ENCODE peak calls at places on chromosomes 4 and X, in four cellular contexts. M, C, L and I are unnamed samples.

GRCh38 chr4:81215219-81215892 is at the start of gene PRKG2:
- DNase-seq in M (no peak), C (no peak), L (no peak), I (no peak)

GRCh38 chr4:48653217-48654014 is 126.7 kb downstream of the FRYL start:
- DNase-seq in L (no peak), M (peak), C (no peak), I (no peak)

GRCh38 chr4:148847544-148847943 is 405.3 kb upstream of the NR3C2 start:
- DNase-seq in C (no peak), M (no peak), L (no peak), I (no peak)

GRCh38 chr4:161356351-161356750 is 807.4 kb downstream of the FSTL5 start:
- DNase-seq in C (no peak), L (no peak), M (no peak), I (no peak)

GRCh38 chrX:8760021-8760420 is 28.1 kb upstream of the ANOS1 start:
- DNase-seq in C (no peak), L (no peak), M (peak), I (no peak)

GRCh38 chr4:40613456-40613855 is 16.2 kb downstream of the RBM47 start:
- DNase-seq in C (no peak), M (peak), L (no peak), I (no peak)

GRCh38 chr4:29278580-29278979 is 1441.6 kb upstream of the PCDH7 start:
- DNase-seq in M (peak), C (no peak), L (no peak), I (no peak)

GRCh38 chrX:127908369-127908768 is 143.8 kb downstream of the ACTRT1 start:
- DNase-seq in C (no peak), M (no peak), L (no peak), I (no peak)

GRCh38 chr4:6526171-6526570 is 48.8 kb upstream of the MAN2B2 start:
- DNase-seq in C (no peak), M (no peak), L (no peak), I (no peak)

GRCh38 chrX:41672643-41673042 is 16.1 kb upstream of the GPR34 start:
- DNase-seq in C (no peak), L (no peak), M (no peak), I (no peak)

GRCh38 chr4:97987019-97987648 is 156.1 kb downstream of the STPG2 start:
- DNase-seq in L (no peak), C (no peak), M (no peak), I (no peak)

GRCh38 chrX:12948495-12948894 is 26.4 kb upstream of the TMSB4X start:
- DNase-seq in M (no peak), L (no peak), C (no peak), I (no peak)

GRCh38 chrX:153307546-153308175 is 13.9 kb downstream of the PNMA6F start:
- DNase-seq in M (no peak), L (no peak), C (no peak), I (no peak)

GRCh38 chrX:13216139-13216538 is 103.7 kb downstream of the ATXN3L start:
- DNase-seq in L (no peak), M (peak), C (no peak), I (no peak)

GRCh38 chrX:136190038-136190437 is 42.7 kb downstream of the FHL1 start:
- DNase-seq in M (no peak), L (no peak), C (no peak), I (no peak)

GRCh38 chrX:53674581-53674980 is 11.9 kb downstream of the HUWE1 start:
- DNase-seq in M (peak), C (no peak), L (no peak), I (no peak)

GRCh38 chr4:102620697-102621497 is 119.7 kb downstream of the NFKB1 start:
- DNase-seq in C (no peak), L (no peak), M (peak), I (peak)

GRCh38 chr4:44629280-44629866 is 22.1 kb downstream of the YIPF7 start:
- DNase-seq in L (peak), C (peak), M (peak), I (peak)

GRCh38 chr4:154779362-154779947 is 1.6 kb upstream of the RBM46 start:
- DNase-seq in L (no peak), M (peak), C (no peak), I (peak)

GRCh38 chr4:19987746-19988145 is 264.0 kb upstream of the SLIT2 start:
- DNase-seq in L (no peak), C (no peak), M (peak), I (no peak)

GRCh38 chrX:50877310-50877709 is 33.2 kb upstream of the BMP15 start:
- DNase-seq in L (no peak), M (no peak), C (no peak), I (no peak)

GRCh38 chr4:65623509-65623908 is 46.8 kb downstream of the EPHA5 start:
- DNase-seq in L (no peak), M (peak), C (no peak), I (no peak)

DNA sequence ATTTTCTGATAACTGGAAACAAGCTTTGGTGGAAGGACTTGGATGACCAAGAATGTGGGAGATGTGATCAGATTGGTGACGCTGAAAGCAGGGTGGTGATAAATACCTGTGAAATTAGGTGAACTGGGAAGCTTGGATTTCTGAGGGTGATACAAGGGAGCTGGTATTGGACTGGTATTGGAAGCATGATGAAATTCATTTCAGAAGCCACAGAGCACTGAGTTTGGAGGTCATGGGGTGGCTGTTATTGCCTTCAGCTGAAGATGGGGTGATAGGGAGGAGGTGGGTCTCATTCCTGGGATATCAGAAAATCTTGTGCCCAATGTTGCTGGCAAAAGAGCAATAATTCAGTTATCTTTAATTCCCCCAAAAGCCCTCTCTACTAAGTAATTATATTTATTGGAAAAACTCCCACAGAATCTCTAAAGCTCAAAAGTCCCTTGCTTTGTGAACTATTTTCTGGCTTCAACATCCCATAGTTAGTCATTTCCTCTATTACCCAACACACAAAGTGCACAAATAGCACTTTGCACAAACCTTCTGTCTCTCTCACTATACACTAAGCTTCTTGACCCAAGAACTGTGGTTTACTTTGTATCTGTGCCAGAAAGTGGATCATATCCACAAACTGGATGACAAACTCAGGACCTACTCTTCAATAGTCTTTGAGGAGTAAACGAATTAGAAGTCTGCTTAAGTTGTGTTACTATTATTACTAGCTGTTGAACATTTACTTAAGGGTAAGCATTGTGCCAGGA is 23.1 kb upstream of the CAMK2D start:
- DNase-seq in M (peak), C (no peak), L (no peak), I (no peak)
- TF ChIP-seq CHD1 in M (no peak), C (no peak), L (no peak), I (no peak)

DNA sequence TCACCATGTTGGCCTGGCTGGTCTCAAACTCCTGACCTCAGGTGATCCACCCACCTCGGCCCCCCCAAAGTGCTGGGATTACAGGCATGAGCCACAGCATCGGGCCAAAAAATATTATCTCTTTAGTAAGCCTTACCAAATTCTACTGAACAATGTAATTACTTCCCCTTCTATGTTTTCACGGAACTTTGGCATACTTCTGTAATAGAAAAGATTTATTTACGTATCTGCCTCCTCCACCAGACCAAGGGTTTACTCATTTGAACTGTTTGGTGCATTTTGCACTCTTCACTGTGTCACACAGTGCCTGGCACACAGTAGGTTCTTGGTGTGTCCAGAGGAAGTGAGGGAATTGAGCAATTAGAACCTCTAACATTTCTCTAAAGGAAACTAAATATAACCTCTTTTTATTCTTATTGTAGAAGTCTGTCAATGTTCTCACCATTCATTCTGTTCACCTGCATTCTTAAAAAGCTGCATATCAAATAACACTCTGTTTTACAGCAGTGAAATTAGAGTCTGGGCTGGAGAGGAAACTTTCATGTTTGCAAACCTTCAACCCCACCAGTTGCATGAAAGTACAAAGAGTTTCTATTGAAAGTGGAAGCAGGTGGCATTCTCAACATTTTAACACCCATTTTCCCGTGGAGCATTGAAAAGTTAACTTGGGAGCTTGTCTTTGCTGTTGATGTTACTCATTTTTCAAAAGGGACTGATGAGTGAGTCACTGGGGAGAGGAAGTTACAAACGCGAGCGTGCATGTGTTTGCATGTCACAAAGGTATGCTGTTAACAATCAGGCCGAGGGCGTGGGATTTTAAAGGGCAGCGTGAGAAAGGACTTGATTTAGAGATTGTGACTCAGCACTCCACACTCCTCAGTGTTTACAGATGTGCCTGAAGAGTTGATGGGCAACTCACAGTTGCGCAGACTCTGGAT is 314.1 kb downstream of the STK32B start:
- DNase-seq in C (peak), M (peak), L (peak), I (no peak)
- TF ChIP-seq CHD1 in C (no peak), M (no peak), L (no peak), I (no peak)

DNA sequence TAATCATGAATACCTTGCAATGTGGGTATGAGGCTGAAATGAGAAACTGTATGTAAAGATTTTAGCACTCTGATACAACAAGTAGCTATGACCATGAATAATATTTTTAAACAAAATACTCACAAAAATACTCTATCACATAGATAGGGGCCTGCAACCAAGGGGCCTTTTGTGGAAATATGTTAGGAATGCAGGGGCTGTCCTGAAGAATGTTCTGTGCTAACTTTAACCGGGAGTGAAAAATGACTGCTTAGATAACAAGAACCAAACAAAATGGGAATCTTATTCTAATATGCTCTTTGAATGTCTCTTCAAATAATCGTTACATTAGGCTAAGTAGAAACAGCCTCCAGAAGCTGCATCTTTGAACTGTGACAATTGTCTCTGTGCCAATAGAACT is 37.9 kb upstream of the GYPA start:
- DNase-seq in L (no peak), C (no peak), M (no peak), I (no peak)
- TF ChIP-seq CHD1 in L (no peak), C (no peak), M (no peak), I (no peak)

GRCh38 chr4:24583451-24584174 is 741 bp downstream of the DHX15 start:
- DNase-seq in C (no peak), M (peak), L (peak), I (peak)
- TF ChIP-seq CHD1 in C (no peak), M (no peak), L (no peak), I (no peak)